ENCODE peak calls at places on chromosomes 7 and 10, in five cellular contexts. D is GM23248; Z is colonic mucosa; F is IMR-90; G is naive thymus-derived CD4-positive, alpha-beta T cell. I is an unnamed sample. For H3K4me1, the result is how much of the 10 kb centered on the place peaks cover.

GRCh38 chr10:24968349-24968748 is 15.9 kb upstream of the PRTFDC1 start:
- DNase-seq in D (no peak), Z (no peak), F (no peak), G (no peak), I (no peak)

GRCh38 chr7:106219170-106219569 is 65.6 kb downstream of the NAMPT start:
- DNase-seq in D (no peak), Z (no peak), F (no peak), G (no peak), I (no peak)

GRCh38 chr7:146176790-146177189 is 60.2 kb downstream of the CNTNAP2 start:
- DNase-seq in D (no peak), Z (no peak), F (no peak), G (no peak), I (no peak)

GRCh38 chr10:11663763-11664555 is 52.5 kb upstream of the USP6NL start:
- DNase-seq in D (no peak), Z (peak), F (no peak), G (no peak), I (no peak)

GRCh38 chr7:78438433-78438832 is 639.9 kb downstream of the PHTF2 start:
- DNase-seq in D (no peak), Z (no peak), F (no peak), G (no peak), I (no peak)

GRCh38 chr7:106480616-106481031 is 180.3 kb downstream of the CCDC71L start:
- DNase-seq in D (no peak), Z (no peak), F (no peak), G (no peak), I (no peak)

GRCh38 chr10:29736325-29737208 is 101.8 kb upstream of the SVIL start:
- DNase-seq in D (peak), Z (peak), F (peak), G (peak), I (peak)

GRCh38 chr10:509361-510102 is 179.9 kb downstream of the DIP2C start:
- DNase-seq in D (no peak), Z (no peak), F (no peak), G (no peak), I (no peak)

GRCh38 chr10:44520651-44521050 is 135.8 kb upstream of the CXCL12 start:
- DNase-seq in D (peak), Z (no peak), F (peak), G (no peak), I (no peak)

GRCh38 chr7:50641442-50642405 is 76.5 kb upstream of the DDC start:
- DNase-seq in D (no peak), Z (no peak), F (no peak), G (no peak), I (no peak)

GRCh38 chr10:102945449-102945848 is 27.4 kb downstream of the CNNM2 start:
- DNase-seq in D (no peak), Z (no peak), F (no peak), G (no peak), I (no peak)

GRCh38 chr7:44225566-44226395 is 25.0 kb downstream of the YKT6 start:
- DNase-seq in D (peak), Z (no peak), F (no peak), G (no peak), I (no peak)

GRCh38 chr7:44223362-44224114 is 22.8 kb downstream of the YKT6 start:
- DNase-seq in D (no peak), Z (no peak), F (no peak), G (no peak), I (no peak)

GRCh38 chr7:44222776-44223261 is 22.0 kb downstream of the YKT6 start:
- DNase-seq in D (no peak), Z (no peak), F (no peak), G (no peak), I (no peak)

GRCh38 chr7:44224951-44225565 is 24.3 kb downstream of the YKT6 start:
- DNase-seq in D (no peak), Z (no peak), F (no peak), G (no peak), I (no peak)

GRCh38 chr7:44224216-44224950 is 23.6 kb downstream of the YKT6 start:
- DNase-seq in D (no peak), Z (no peak), F (no peak), G (no peak), I (no peak)
- H3K4me1 ChIP-seq in D (under half), Z (under half), F (under half), G (under half), I (under half)

DNA sequence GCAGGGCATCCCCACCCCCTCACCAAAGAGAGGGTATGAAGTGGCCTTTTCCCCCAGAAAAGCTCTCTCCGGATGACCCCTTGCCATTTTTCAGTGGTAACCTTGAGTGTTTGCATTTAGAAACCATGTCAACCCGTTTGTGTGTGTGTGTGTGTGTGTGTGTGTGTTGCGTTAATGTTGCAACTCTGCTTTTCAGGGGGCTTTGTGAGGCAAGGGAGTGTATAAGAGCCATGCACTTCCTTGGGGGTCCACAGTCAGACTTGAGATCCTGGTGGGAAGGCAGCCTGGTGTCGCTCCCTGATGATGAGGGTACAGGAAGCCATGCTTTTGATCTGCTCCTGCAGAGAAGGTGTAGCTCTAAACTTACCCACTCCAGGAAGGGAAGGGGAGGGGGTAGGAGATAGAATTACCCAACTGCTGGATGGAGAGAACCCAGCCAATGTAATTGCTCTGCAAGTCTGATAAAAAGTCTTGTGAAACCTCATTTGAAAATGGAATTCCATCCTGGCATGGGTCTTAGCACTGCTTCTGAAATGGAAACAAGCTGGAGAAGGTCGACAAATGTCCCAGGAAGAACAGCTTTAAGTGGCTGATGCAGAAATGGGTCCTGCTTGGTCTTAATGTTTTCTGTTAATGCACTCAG is 10.7 kb downstream of the GRK5 start:
- DNase-seq in D (no peak), Z (no peak), F (peak), G (peak), I (no peak)
- H3K4me1 ChIP-seq in D (under half), Z (under half), F (under half), G (under half), I (under half)

DNA sequence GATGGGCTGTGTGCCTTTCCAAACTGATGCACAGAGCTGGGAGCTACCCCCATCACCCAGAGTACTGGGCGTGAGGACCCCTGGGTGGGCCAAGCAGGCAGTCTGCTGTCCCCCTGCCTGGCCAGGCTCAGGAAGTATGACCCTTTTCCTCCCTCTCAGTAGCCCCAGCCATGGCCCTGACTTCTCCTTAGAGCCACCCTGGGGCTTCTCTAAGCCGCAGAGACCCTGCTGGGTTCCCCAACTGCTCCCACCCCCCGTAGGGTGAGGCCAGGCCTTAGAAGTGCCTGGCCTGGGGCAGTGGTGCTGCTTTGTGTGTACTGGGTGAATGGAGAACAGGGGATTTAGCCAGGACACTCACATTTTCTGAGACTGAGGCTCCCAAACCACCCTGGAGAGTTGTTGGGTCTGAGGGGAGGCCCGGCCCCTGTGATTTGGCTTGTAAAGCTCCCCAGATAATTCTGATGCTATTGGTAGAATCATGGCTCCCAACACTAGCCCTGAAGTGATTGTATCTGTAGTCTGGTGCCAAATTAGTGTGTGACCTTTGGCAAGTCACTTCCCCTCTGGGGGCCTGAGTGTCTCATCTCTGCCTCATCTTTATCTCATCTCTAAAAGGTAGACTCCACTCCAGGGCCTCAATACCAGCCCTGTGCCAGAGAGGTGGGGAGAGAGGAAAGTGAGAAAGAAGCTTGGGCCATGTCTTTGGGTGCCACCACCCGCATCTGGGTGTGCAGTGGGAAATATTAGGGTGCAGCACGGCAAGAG is 99.7 kb upstream of the PPIF start:
- DNase-seq in D (peak), Z (no peak), F (no peak), G (no peak), I (no peak)
- H3K4me1 ChIP-seq in D (under half), Z (under half), F (under half), G (under half), I (under half)

DNA sequence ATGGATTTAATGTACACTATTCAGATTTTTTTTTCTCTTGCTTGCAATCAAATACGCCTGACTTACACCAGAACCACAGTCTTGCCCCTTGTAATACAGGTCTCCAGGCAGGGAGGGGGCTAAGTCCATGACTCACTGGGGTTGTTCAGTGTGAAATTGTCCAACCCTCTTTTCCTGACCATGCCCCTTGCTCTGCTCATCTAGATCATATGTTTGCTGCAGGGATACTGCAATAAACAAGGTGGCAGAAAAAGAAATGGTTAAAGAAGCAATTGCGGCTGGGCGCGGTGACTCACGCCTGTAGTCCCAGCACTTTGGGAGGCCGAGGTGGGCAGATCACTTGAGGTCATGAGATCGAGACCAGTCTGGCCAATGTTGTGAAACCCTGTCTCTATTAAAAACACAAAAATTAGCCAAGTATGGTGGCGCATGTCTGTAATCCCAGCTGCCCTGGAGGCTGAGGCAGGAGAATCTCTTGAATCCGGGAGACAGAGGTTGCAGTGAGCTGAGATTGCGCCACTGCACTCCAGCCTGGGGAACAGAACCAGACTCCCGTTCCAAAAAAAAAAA is 85.5 kb downstream of the TMEM130 start:
- DNase-seq in D (no peak), Z (no peak), F (no peak), G (no peak), I (no peak)
- H3K4me1 ChIP-seq in D (under half), Z (under half), F (under half), G (under half), I (under half)

GRCh38 chr10:49107890-49108274 is 7.4 kb downstream of the VSTM4 start:
- DNase-seq in D (no peak), Z (no peak), F (no peak), G (no peak), I (no peak)

GRCh38 chr10:49107111-49107889 is 8.0 kb downstream of the VSTM4 start:
- DNase-seq in D (no peak), Z (no peak), F (no peak), G (no peak), I (no peak)

GRCh38 chr10:49110684-49111319 is 4.5 kb downstream of the VSTM4 start:
- DNase-seq in D (no peak), Z (no peak), F (no peak), G (no peak), I (no peak)

GRCh38 chr10:49109669-49110335 is 5.5 kb downstream of the VSTM4 start:
- DNase-seq in D (peak), Z (peak), F (peak), G (no peak), I (no peak)

GRCh38 chr10:49108656-49109055 is 6.7 kb downstream of the VSTM4 start:
- DNase-seq in D (no peak), Z (no peak), F (no peak), G (no peak), I (no peak)
- H3K4me1 ChIP-seq in D (under half), Z (under half), F (under half), G (under half), I (under half)

DNA sequence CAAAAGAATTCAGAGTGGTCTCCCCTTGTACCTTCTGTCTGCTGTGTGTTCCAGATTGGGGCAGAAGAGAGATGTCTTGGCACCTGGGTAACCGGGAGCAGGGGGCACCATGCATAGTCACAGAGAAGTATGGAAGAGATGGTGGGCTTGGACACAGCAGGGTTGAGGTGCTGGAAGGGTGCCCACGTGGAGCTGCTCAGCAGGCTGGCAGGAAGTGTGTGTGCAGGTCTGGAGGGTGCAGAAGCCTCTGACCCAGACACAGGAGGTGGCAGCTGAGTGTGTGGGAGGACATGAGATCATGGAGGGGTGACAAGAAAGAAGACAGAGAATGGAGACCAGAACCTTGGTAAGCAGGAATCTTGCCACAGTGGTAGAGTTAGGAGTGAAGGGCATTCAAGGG is 42.3 kb upstream of the DUSP5 start:
- DNase-seq in D (no peak), Z (no peak), F (no peak), G (no peak), I (no peak)
- H3K4me1 ChIP-seq in D (under half), Z (under half), F (under half), G (under half), I (under half)

I was measured in HAP-1.